ENCODE peak calls at places on chromosomes 11 and 22, in five cellular contexts. One of them, this sample, is unnamed.

GRCh38 chr11:394034-394857 is at the start of gene PKP3:
- DNase-seq in MV-4-11: no peak
- DNase-seq in NCI-H1048: peak
- DNase-seq in HT1080: peak
- DNase-seq in cerebellum: no peak
- DNase-seq in this sample: peak

GRCh38 chr11:124717786-124718634 is 21.7 kb upstream of the NRGN start:
- DNase-seq in MV-4-11: peak
- DNase-seq in NCI-H1048: no peak
- DNase-seq in HT1080: peak
- DNase-seq in cerebellum: peak
- DNase-seq in this sample: peak

GRCh38 chr11:84316866-84317560 is 1030.8 kb upstream of the CCDC90B start:
- DNase-seq in MV-4-11: no peak
- DNase-seq in NCI-H1048: no peak
- DNase-seq in HT1080: peak
- DNase-seq in cerebellum: no peak
- DNase-seq in this sample: no peak

GRCh38 chr11:85423331-85423730 is 203.8 kb downstream of the DLG2 start:
- DNase-seq in MV-4-11: no peak
- DNase-seq in NCI-H1048: no peak
- DNase-seq in HT1080: no peak
- DNase-seq in cerebellum: no peak
- DNase-seq in this sample: no peak

GRCh38 chr22:17974703-17975372 is 49.5 kb downstream of the MICAL3 start:
- DNase-seq in MV-4-11: peak
- DNase-seq in NCI-H1048: no peak
- DNase-seq in HT1080: no peak
- DNase-seq in cerebellum: no peak
- DNase-seq in this sample: no peak

GRCh38 chr22:37045958-37046357 is 5.6 kb upstream of the KCTD17 start:
- DNase-seq in MV-4-11: no peak
- DNase-seq in NCI-H1048: no peak
- DNase-seq in HT1080: peak
- DNase-seq in cerebellum: no peak
- DNase-seq in this sample: no peak

GRCh38 chr11:35088676-35089075 is 50.3 kb upstream of the CD44 start:
- DNase-seq in MV-4-11: no peak
- DNase-seq in NCI-H1048: peak
- DNase-seq in HT1080: peak
- DNase-seq in cerebellum: no peak
- DNase-seq in this sample: peak

GRCh38 chr22:27241430-27242110 is 560.0 kb downstream of the MN1 start:
- DNase-seq in MV-4-11: no peak
- DNase-seq in NCI-H1048: no peak
- DNase-seq in HT1080: no peak
- DNase-seq in cerebellum: peak
- DNase-seq in this sample: no peak

GRCh38 chr11:104830080-104830479 is 68.2 kb downstream of the CASP12 start:
- DNase-seq in MV-4-11: no peak
- DNase-seq in NCI-H1048: no peak
- DNase-seq in HT1080: peak
- DNase-seq in cerebellum: no peak
- DNase-seq in this sample: peak

GRCh38 chr11:22828373-22828772 is 1.2 kb downstream of the SVIP start:
- DNase-seq in MV-4-11: no peak
- DNase-seq in NCI-H1048: no peak
- DNase-seq in HT1080: no peak
- DNase-seq in cerebellum: no peak
- DNase-seq in this sample: no peak

GRCh38 chr11:120744016-120744994 is 232.8 kb downstream of the GRIK4 start:
- DNase-seq in MV-4-11: no peak
- DNase-seq in NCI-H1048: no peak
- DNase-seq in HT1080: no peak
- DNase-seq in cerebellum: peak
- DNase-seq in this sample: no peak

GRCh38 chr11:117484159-117484558 is 156.5 kb downstream of the CEP164 start:
- DNase-seq in MV-4-11: no peak
- DNase-seq in NCI-H1048: no peak
- DNase-seq in HT1080: no peak
- DNase-seq in cerebellum: no peak
- DNase-seq in this sample: no peak

GRCh38 chr22:22164541-22165272 is 79.9 kb upstream of the VPREB1 start:
- DNase-seq in MV-4-11: no peak
- DNase-seq in NCI-H1048: no peak
- DNase-seq in HT1080: no peak
- DNase-seq in cerebellum: no peak
- DNase-seq in this sample: no peak

GRCh38 chr11:71372693-71373657 is 75.2 kb downstream of the DHCR7 start:
- DNase-seq in MV-4-11: peak
- DNase-seq in NCI-H1048: no peak
- DNase-seq in HT1080: peak
- DNase-seq in cerebellum: peak
- DNase-seq in this sample: peak

GRCh38 chr22:24067587-24068376 is 56.7 kb downstream of the CABIN1 start:
- DNase-seq in MV-4-11: peak
- DNase-seq in NCI-H1048: no peak
- DNase-seq in HT1080: no peak
- DNase-seq in cerebellum: peak
- DNase-seq in this sample: no peak

GRCh38 chr11:75035911-75036536 is 47.3 kb downstream of the NEU3 start:
- DNase-seq in MV-4-11: peak
- DNase-seq in NCI-H1048: no peak
- DNase-seq in HT1080: peak
- DNase-seq in cerebellum: peak
- DNase-seq in this sample: peak

GRCh38 chr11:114821626-114822025 is 143.3 kb downstream of the NXPE2 start:
- DNase-seq in MV-4-11: no peak
- DNase-seq in NCI-H1048: no peak
- DNase-seq in HT1080: peak
- DNase-seq in cerebellum: peak
- DNase-seq in this sample: peak

GRCh38 chr11:563066-563811 is 2.5 kb downstream of the RASSF7 start:
- DNase-seq in MV-4-11: no peak
- DNase-seq in NCI-H1048: no peak
- DNase-seq in HT1080: no peak
- DNase-seq in cerebellum: no peak
- DNase-seq in this sample: no peak

GRCh38 chr11:74634537-74634936 is 42.2 kb downstream of the POLD3 start:
- DNase-seq in MV-4-11: no peak
- DNase-seq in NCI-H1048: no peak
- DNase-seq in HT1080: peak
- DNase-seq in cerebellum: peak
- DNase-seq in this sample: peak

GRCh38 chr11:8268530-8269461 is 5.1 kb upstream of the LMO1 start:
- DNase-seq in MV-4-11: no peak
- DNase-seq in NCI-H1048: no peak
- DNase-seq in HT1080: no peak
- DNase-seq in cerebellum: no peak
- DNase-seq in this sample: no peak

GRCh38 chr22:37126383-37126782 is 16.9 kb upstream of the TMPRSS6 start:
- DNase-seq in MV-4-11: no peak
- DNase-seq in NCI-H1048: no peak
- DNase-seq in HT1080: no peak
- DNase-seq in cerebellum: no peak
- DNase-seq in this sample: no peak

GRCh38 chr11:48088682-48089050 is 108.3 kb downstream of the PTPRJ start:
- DNase-seq in MV-4-11: no peak
- DNase-seq in NCI-H1048: no peak
- DNase-seq in HT1080: no peak
- DNase-seq in cerebellum: peak
- DNase-seq in this sample: no peak

GRCh38 chr11:208917-209260 is 1.4 kb downstream of the RIC8A start:
- DNase-seq in MV-4-11: no peak
- DNase-seq in NCI-H1048: no peak
- DNase-seq in HT1080: no peak
- DNase-seq in cerebellum: no peak
- DNase-seq in this sample: no peak

GRCh38 chr22:36184433-36185035 is 17.1 kb downstream of the APOL4 start:
- DNase-seq in MV-4-11: no peak
- DNase-seq in NCI-H1048: no peak
- DNase-seq in HT1080: no peak
- DNase-seq in cerebellum: no peak
- DNase-seq in this sample: no peak

GRCh38 chr11:56783448-56784041 is 35.0 kb upstream of the OR9G4 start:
- DNase-seq in MV-4-11: peak
- DNase-seq in NCI-H1048: peak
- DNase-seq in HT1080: peak
- DNase-seq in cerebellum: peak
- DNase-seq in this sample: peak

GRCh38 chr11:107770546-107770945 is 58.7 kb upstream of the SLN start:
- DNase-seq in MV-4-11: no peak
- DNase-seq in NCI-H1048: no peak
- DNase-seq in HT1080: peak
- DNase-seq in cerebellum: no peak
- DNase-seq in this sample: no peak

GRCh38 chr11:47394322-47395224 is 13.8 kb upstream of the SLC39A13 start:
- DNase-seq in MV-4-11: peak
- DNase-seq in NCI-H1048: no peak
- DNase-seq in HT1080: peak
- DNase-seq in cerebellum: no peak
- DNase-seq in this sample: no peak

GRCh38 chr11:66564984-66565383 is 3.4 kb downstream of the CTSF start:
- DNase-seq in MV-4-11: no peak
- DNase-seq in NCI-H1048: no peak
- DNase-seq in HT1080: no peak
- DNase-seq in cerebellum: no peak
- DNase-seq in this sample: no peak

GRCh38 chr11:7321708-7322448 is 70.2 kb downstream of the SYT9 start:
- DNase-seq in MV-4-11: no peak
- DNase-seq in NCI-H1048: no peak
- DNase-seq in HT1080: no peak
- DNase-seq in cerebellum: peak
- DNase-seq in this sample: no peak

GRCh38 chr22:23695748-23696325 is 5.0 kb downstream of the RGL4 start:
- DNase-seq in MV-4-11: no peak
- DNase-seq in NCI-H1048: no peak
- DNase-seq in HT1080: no peak
- DNase-seq in cerebellum: no peak
- DNase-seq in this sample: no peak

GRCh38 chr22:36899498-36899897 is 13.9 kb upstream of the CSF2RB start:
- DNase-seq in MV-4-11: no peak
- DNase-seq in NCI-H1048: no peak
- DNase-seq in HT1080: no peak
- DNase-seq in cerebellum: no peak
- DNase-seq in this sample: no peak

GRCh38 chr11:66119348-66120133 is 49.5 kb downstream of the PACS1 start:
- DNase-seq in MV-4-11: peak
- DNase-seq in NCI-H1048: no peak
- DNase-seq in HT1080: peak
- DNase-seq in cerebellum: no peak
- DNase-seq in this sample: peak

GRCh38 chr11:33542921-33543320 is 157.7 kb downstream of the C11orf91 start:
- DNase-seq in MV-4-11: no peak
- DNase-seq in NCI-H1048: no peak
- DNase-seq in HT1080: peak
- DNase-seq in cerebellum: peak
- DNase-seq in this sample: peak

This sample was measured in mammary epithelial cell.